ENCODE peak calls at places on chromosomes 13 and 19, in six cellular contexts. Z, T, D, A, C and V are unnamed samples.

GRCh38 chr13:20128459-20128927 is 32.4 kb downstream of the GJA3 start:
- DNase-seq in Z (no peak), T (no peak), D (no peak), A (peak), C (no peak), V (no peak)

GRCh38 chr19:34356875-34357274 is 8.1 kb upstream of the GPI start:
- DNase-seq in Z (no peak), T (no peak), D (no peak), A (no peak), C (no peak), V (no peak)

GRCh38 chr19:5718032-5718578 is 1.8 kb downstream of the LONP1 start:
- DNase-seq in Z (no peak), T (peak), D (no peak), A (peak), C (peak), V (no peak)

GRCh38 chr13:30572859-30573275 is 44.9 kb upstream of the USPL1 start:
- DNase-seq in Z (no peak), T (peak), D (peak), A (no peak), C (no peak), V (no peak)

GRCh38 chr13:76048126-76048525 is 412.0 kb downstream of the LMO7 start:
- DNase-seq in Z (no peak), T (no peak), D (no peak), A (no peak), C (no peak), V (no peak)

GRCh38 chr19:7368456-7368855 is 19.7 kb downstream of the ARHGEF18 start:
- DNase-seq in Z (no peak), T (no peak), D (no peak), A (peak), C (no peak), V (no peak)

GRCh38 chr13:95957331-95957730 is 95.9 kb downstream of the UGGT2 start:
- DNase-seq in Z (no peak), T (no peak), D (no peak), A (no peak), C (no peak), V (no peak)

GRCh38 chr19:4503224-4504170 is 14.8 kb downstream of the PLIN4 start:
- DNase-seq in Z (no peak), T (no peak), D (no peak), A (no peak), C (no peak), V (no peak)

GRCh38 chr13:35771898-35772297 is 295.4 kb upstream of the MAB21L1 start:
- DNase-seq in Z (no peak), T (peak), D (no peak), A (no peak), C (no peak), V (no peak)

GRCh38 chr13:28865312-28865711 is 45.2 kb downstream of the MTUS2 start:
- DNase-seq in Z (no peak), T (no peak), D (no peak), A (no peak), C (no peak), V (no peak)

GRCh38 chr19:13727798-13728197 is 36.5 kb upstream of the MRI1 start:
- DNase-seq in Z (no peak), T (peak), D (no peak), A (no peak), C (no peak), V (no peak)

GRCh38 chr13:42696191-42696590 is 85.2 kb upstream of the FAM216B start:
- DNase-seq in Z (no peak), T (peak), D (no peak), A (no peak), C (no peak), V (no peak)

GRCh38 chr19:395467-395866 is 13.5 kb downstream of the C2CD4C start:
- DNase-seq in Z (no peak), T (no peak), D (no peak), A (no peak), C (no peak), V (no peak)

GRCh38 chr13:28540612-28541011 is 45.7 kb upstream of the FLT1 start:
- DNase-seq in Z (no peak), T (no peak), D (no peak), A (no peak), C (no peak), V (no peak)

GRCh38 chr19:11342429-11342828 is 3.0 kb upstream of the RAB3D start:
- DNase-seq in Z (no peak), T (no peak), D (no peak), A (no peak), C (no peak), V (no peak)

GRCh38 chr13:92188574-92188973 is 790.2 kb downstream of the GPC5 start:
- DNase-seq in Z (no peak), T (no peak), D (no peak), A (no peak), C (no peak), V (no peak)

GRCh38 chr19:31352782-31353651 is 3.8 kb upstream of the TSHZ3 start:
- DNase-seq in Z (no peak), T (no peak), D (no peak), A (no peak), C (no peak), V (no peak)

GRCh38 chr19:7795555-7796161 is 32.6 kb downstream of the CLEC4M start:
- DNase-seq in Z (no peak), T (no peak), D (no peak), A (no peak), C (no peak), V (no peak)

GRCh38 chr19:6498294-6499036 is 3.6 kb downstream of the TUBB4A start:
- DNase-seq in Z (no peak), T (no peak), D (no peak), A (no peak), C (no peak), V (no peak)

GRCh38 chr19:51509823-51510660 is 8.4 kb upstream of the SIGLEC12 start:
- DNase-seq in Z (no peak), T (no peak), D (no peak), A (no peak), C (no peak), V (no peak)

GRCh38 chr19:17020823-17021222 is 5.8 kb downstream of the CPAMD8 start:
- DNase-seq in Z (no peak), T (peak), D (peak), A (no peak), C (no peak), V (no peak)

GRCh38 chr19:10670187-10670586 is 16.0 kb downstream of the ILF3 start:
- DNase-seq in Z (no peak), T (peak), D (no peak), A (no peak), C (no peak), V (no peak)

GRCh38 chr19:38661996-38662395 is 14.5 kb downstream of the ACTN4 start:
- DNase-seq in Z (no peak), T (no peak), D (no peak), A (no peak), C (no peak), V (no peak)

GRCh38 chr13:52765991-52766390 is 26.4 kb upstream of the CNMD start:
- DNase-seq in Z (no peak), T (no peak), D (no peak), A (no peak), C (no peak), V (no peak)

GRCh38 chr19:2034729-2035589 is 16.1 kb downstream of the MKNK2 start:
- DNase-seq in Z (peak), T (peak), D (peak), A (peak), C (peak), V (peak)

GRCh38 chr13:113539822-113540221 is 44.7 kb upstream of the TFDP1 start:
- DNase-seq in Z (no peak), T (peak), D (no peak), A (peak), C (no peak), V (no peak)

GRCh38 chr19:14063100-14063499 is 1.2 kb upstream of the PALM3 start:
- DNase-seq in Z (no peak), T (no peak), D (no peak), A (no peak), C (no peak), V (no peak)

GRCh38 chr13:60721063-60721462 is 324.0 kb downstream of the TDRD3 start:
- DNase-seq in Z (no peak), T (no peak), D (no peak), A (no peak), C (no peak), V (no peak)

GRCh38 chr19:49019242-49019932 is 2.5 kb upstream of the LHB start:
- DNase-seq in Z (peak), T (peak), D (peak), A (peak), C (peak), V (peak)

GRCh38 chr13:31101511-31102170 is 60.1 kb downstream of the HSPH1 start:
- DNase-seq in Z (no peak), T (no peak), D (no peak), A (no peak), C (no peak), V (no peak)

GRCh38 chr13:107023335-107023734 is 455.4 kb upstream of the ARGLU1 start:
- DNase-seq in Z (no peak), T (no peak), D (no peak), A (no peak), C (no peak), V (no peak)

GRCh38 chr13:71252191-71252704 is 614.8 kb downstream of the DACH1 start:
- DNase-seq in Z (no peak), T (no peak), D (no peak), A (no peak), C (no peak), V (no peak)

GRCh38 chr19:44738603-44739585 is 9.6 kb upstream of the BCL3 start:
- DNase-seq in Z (no peak), T (no peak), D (no peak), A (peak), C (no peak), V (no peak)

GRCh38 chr13:27449081-27449603 is 1.2 kb downstream of the MTIF3 start:
- DNase-seq in Z (no peak), T (no peak), D (no peak), A (no peak), C (no peak), V (no peak)

GRCh38 chr13:56561327-56561726 is 579.4 kb upstream of the PRR20A start:
- DNase-seq in Z (no peak), T (no peak), D (no peak), A (no peak), C (no peak), V (no peak)

GRCh38 chr19:45901432-45901903 is 945 bp downstream of the MYPOP start:
- DNase-seq in Z (no peak), T (peak), D (no peak), A (peak), C (no peak), V (no peak)

GRCh38 chr19:1400281-1401137 is 833 bp downstream of the GAMT start:
- DNase-seq in Z (no peak), T (peak), D (no peak), A (peak), C (no peak), V (no peak)